ENCODE peak calls at places on chromosomes 4 and X, in nine cellular contexts. C is choroid plexus epithelial cell, B is CD14-positive monocyte, H is type B pancreatic cell, U is thoracic aorta, P is neural crest cell, M is fibroblast of mammary gland, J is PC-9, D is retinal pigment epithelial cell. K is an unnamed sample.

GRCh38 chr4:3293410-3294391 is 880 bp downstream of the RGS12 start:
- DNase-seq in C (peak; percentile 11), B (no peak), H (peak; percentile 72), U (no peak), P (no peak), M (no peak), J (no peak), D (no peak), K (no peak)

GRCh38 chr4:37604464-37604863 is 81.7 kb downstream of the RELL1 start:
- DNase-seq in C (no peak), B (no peak), H (no peak), U (no peak), P (no peak), M (peak; percentile 69), J (no peak), D (no peak), K (no peak)

GRCh38 chr4:8830611-8831200 is 40.9 kb downstream of the HMX1 start:
- DNase-seq in C (no peak), B (peak; percentile 37), H (peak; percentile 45), U (no peak), P (no peak), M (no peak), J (no peak), D (no peak), K (no peak)

GRCh38 chr4:118282692-118283091 is 70.1 kb downstream of the PRSS12 start:
- DNase-seq in C (peak; percentile 61), B (no peak), H (no peak), U (no peak), P (no peak), M (peak; percentile 88), J (no peak), D (no peak), K (no peak)

GRCh38 chrX:45758319-45758718 is 557.6 kb upstream of the DIPK2B start:
- DNase-seq in C (peak; percentile 89), B (peak; percentile 51), H (no peak), U (no peak), P (no peak), M (peak; percentile 91), J (no peak), D (no peak), K (no peak)

GRCh38 chr4:158496030-158496741 is 25.5 kb upstream of the RXFP1 start:
- DNase-seq in C (peak; percentile 39), B (no peak), H (no peak), U (no peak), P (peak; percentile 32), M (no peak), J (peak; percentile 8), D (no peak), K (no peak)

GRCh38 chr4:131426023-131426758 is 1722.9 kb upstream of the PCDH10 start:
- DNase-seq in C (no peak), B (no peak), H (no peak), U (no peak), P (no peak), M (no peak), J (no peak), D (no peak), K (no peak)

GRCh38 chr4:138909605-138910004 is 106.0 kb upstream of the NOCT start:
- DNase-seq in C (no peak), B (no peak), H (no peak), U (no peak), P (no peak), M (no peak), J (no peak), D (no peak), K (no peak)

GRCh38 chr4:2082118-2082517 is 23.0 kb downstream of the NAT8L start:
- DNase-seq in C (no peak), B (no peak), H (peak; percentile 56), U (no peak), P (no peak), M (no peak), J (no peak), D (no peak), K (no peak)

GRCh38 chrX:48919360-48919821 is 567 bp upstream of the PIM2 start:
- DNase-seq in C (peak; percentile 59), B (no peak), H (no peak), U (no peak), P (no peak), M (no peak), J (no peak), D (no peak), K (no peak)

GRCh38 chrX:155534800-155535199 is 76.4 kb upstream of the F8A3 start:
- DNase-seq in C (peak; percentile 10), B (no peak), H (no peak), U (no peak), P (no peak), M (no peak), J (no peak), D (no peak), K (no peak)
- TF ChIP-seq CTCF in C (peak; percentile 21), B (no peak), H (no peak), U (no peak), P (no peak), M (no peak), J (no peak), D (no peak), K (no peak)

GRCh38 chrX:78708171-78708570 is 39.3 kb upstream of the LPAR4 start:
- DNase-seq in C (peak; percentile 72), B (no peak), H (no peak), U (no peak), P (no peak), M (peak; percentile 62), J (no peak), D (no peak), K (no peak)
- TF ChIP-seq CTCF in C (peak; percentile 78), B (peak; percentile 39), H (peak; percentile 57), U (no peak), P (peak; percentile 44), M (peak; percentile 71), J (no peak), D (peak; percentile 60), K (no peak)

DNA sequence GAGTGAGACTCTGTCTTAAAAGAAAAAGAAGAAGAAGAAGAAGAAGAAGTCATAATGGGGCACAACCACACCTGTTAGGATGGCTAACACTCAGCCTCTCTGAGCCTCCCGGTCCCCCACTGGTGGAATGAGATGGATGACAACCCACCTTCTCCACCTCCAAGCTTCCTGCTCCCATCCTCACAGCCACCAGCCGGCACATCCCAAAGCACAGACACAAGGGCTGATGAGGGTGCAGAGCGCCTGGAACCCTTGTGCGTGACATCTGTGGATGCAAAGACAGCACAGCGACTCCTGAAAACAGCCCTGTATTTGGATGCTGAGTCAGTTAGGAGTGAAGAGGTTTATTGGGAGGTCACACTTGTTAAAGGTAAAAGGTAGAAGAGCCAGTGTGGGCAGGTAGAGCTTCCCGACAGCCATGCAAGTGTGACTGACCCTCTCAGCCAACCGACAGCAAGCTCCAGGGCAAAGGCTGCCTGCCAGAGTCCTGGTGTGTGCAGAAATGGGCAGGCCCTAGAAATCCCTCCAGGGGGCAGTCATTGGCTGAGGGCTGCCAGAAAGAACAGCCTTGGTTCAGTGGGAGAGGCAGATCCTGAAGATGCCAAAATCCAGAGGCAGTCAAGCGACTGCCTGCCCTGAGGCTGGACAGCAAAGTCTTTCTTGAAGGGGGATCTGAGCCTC is 26.6 kb upstream of the MAN2B2 start:
- DNase-seq in C (peak; percentile 72), B (no peak), H (no peak), U (no peak), P (peak; percentile 29), M (peak; percentile 47), J (peak; percentile 80), D (no peak), K (no peak)
- TF ChIP-seq CTCF in C (peak; percentile 67), B (no peak), H (peak; percentile 59), U (no peak), P (peak; percentile 48), M (peak; percentile 46), J (peak; percentile 65), D (peak; percentile 64), K (peak; percentile 47)

GRCh38 chrX:150205011-150205410 is 158.1 kb upstream of the MAMLD1 start:
- DNase-seq in C (peak; percentile 81), B (no peak), H (no peak), U (no peak), P (no peak), M (peak; percentile 74), J (no peak), D (no peak), K (no peak)
- TF ChIP-seq CTCF in C (peak; percentile 29), B (no peak), H (no peak), U (no peak), P (no peak), M (peak; percentile 4), J (no peak), D (peak; percentile 10), K (no peak)

GRCh38 chrX:47619486-47620302 is at the start of gene SYN1:
- DNase-seq in C (peak; percentile 83), B (peak; percentile 77), H (peak; percentile 87), U (no peak), P (peak; percentile 70), M (peak; percentile 72), J (no peak), D (peak; percentile 21), K (peak; percentile 71)
- TF ChIP-seq CTCF in C (peak; percentile 3), B (no peak), H (peak; percentile 19), U (no peak), P (no peak), M (no peak), J (no peak), D (no peak), K (peak; percentile 16)